ENCODE peak calls at places on chromosome 15, in six cellular contexts. One of them, this sample, is unnamed.
A peak's percentile ranks its signal among the peaks of the same experiment; 100 is the strongest.

GRCh38 chr15:93587046-93587445 is 498.0 kb upstream of the RGMA start:
- DNase-seq in uterus: no peak
- DNase-seq in astrocyte of the spinal cord: no peak
- DNase-seq in cardiac muscle cell: no peak
- DNase-seq in GM12865: no peak
- DNase-seq in kidney: no peak
- DNase-seq in this sample: no peak

GRCh38 chr15:80203361-80203885 is 48.6 kb downstream of the CTXND1 start:
- DNase-seq in GM12865: no peak
- DNase-seq in astrocyte of the spinal cord: no peak
- DNase-seq in uterus: no peak
- DNase-seq in kidney: no peak
- DNase-seq in cardiac muscle cell: no peak
- DNase-seq in this sample: no peak

GRCh38 chr15:69000091-69000490 is 14.4 kb upstream of the NOX5 start:
- DNase-seq in GM12865: no peak
- DNase-seq in kidney: no peak
- DNase-seq in astrocyte of the spinal cord: no peak
- DNase-seq in uterus: no peak
- DNase-seq in cardiac muscle cell: no peak
- DNase-seq in this sample: no peak

GRCh38 chr15:60012695-60013094 is 8.6 kb downstream of the FOXB1 start:
- DNase-seq in cardiac muscle cell: no peak
- DNase-seq in GM12865: no peak
- DNase-seq in astrocyte of the spinal cord: no peak
- DNase-seq in kidney: no peak
- DNase-seq in uterus: no peak
- DNase-seq in this sample: no peak

GRCh38 chr15:90845201-90845949 is 23.0 kb upstream of the FURIN start:
- DNase-seq in GM12865: peak; percentile 70
- DNase-seq in cardiac muscle cell: peak; percentile 67
- DNase-seq in uterus: no peak
- DNase-seq in kidney: no peak
- DNase-seq in astrocyte of the spinal cord: peak; percentile 86
- DNase-seq in this sample: no peak

GRCh38 chr15:101028321-101028720 is 109.2 kb downstream of the LRRK1 start:
- DNase-seq in astrocyte of the spinal cord: no peak
- DNase-seq in GM12865: no peak
- DNase-seq in kidney: no peak
- DNase-seq in cardiac muscle cell: no peak
- DNase-seq in uterus: peak; percentile 1
- DNase-seq in this sample: no peak

GRCh38 chr15:67992834-67993233 is 61.3 kb upstream of the PIAS1 start:
- DNase-seq in kidney: no peak
- DNase-seq in uterus: no peak
- DNase-seq in astrocyte of the spinal cord: no peak
- DNase-seq in cardiac muscle cell: no peak
- DNase-seq in GM12865: no peak
- DNase-seq in this sample: no peak

GRCh38 chr15:73493936-73494335 is 51.0 kb downstream of the REC114 start:
- DNase-seq in cardiac muscle cell: no peak
- DNase-seq in astrocyte of the spinal cord: no peak
- DNase-seq in kidney: no peak
- DNase-seq in GM12865: no peak
- DNase-seq in uterus: no peak
- DNase-seq in this sample: no peak

GRCh38 chr15:51382787-51383186 is 41.3 kb downstream of the GLDN start:
- DNase-seq in cardiac muscle cell: peak; percentile 69
- DNase-seq in kidney: no peak
- DNase-seq in uterus: no peak
- DNase-seq in GM12865: peak; percentile 41
- DNase-seq in astrocyte of the spinal cord: peak; percentile 56
- DNase-seq in this sample: no peak

GRCh38 chr15:45180201-45180600 is 7.6 kb downstream of the SHF start:
- DNase-seq in kidney: no peak
- DNase-seq in GM12865: no peak
- DNase-seq in cardiac muscle cell: no peak
- DNase-seq in astrocyte of the spinal cord: peak; percentile 31
- DNase-seq in uterus: no peak
- DNase-seq in this sample: peak; percentile 54

GRCh38 chr15:39627456-39628130 is 46.7 kb downstream of the THBS1 start:
- DNase-seq in kidney: no peak
- DNase-seq in astrocyte of the spinal cord: no peak
- DNase-seq in cardiac muscle cell: no peak
- DNase-seq in uterus: no peak
- DNase-seq in GM12865: no peak
- DNase-seq in this sample: no peak

GRCh38 chr15:39629906-39630305 is 49.0 kb downstream of the THBS1 start:
- DNase-seq in GM12865: no peak
- DNase-seq in kidney: no peak
- DNase-seq in cardiac muscle cell: no peak
- DNase-seq in uterus: no peak
- DNase-seq in astrocyte of the spinal cord: no peak
- DNase-seq in this sample: no peak

GRCh38 chr15:39629376-39629775 is 48.5 kb downstream of the THBS1 start:
- DNase-seq in uterus: no peak
- DNase-seq in GM12865: peak; percentile 61
- DNase-seq in kidney: peak; percentile 61
- DNase-seq in cardiac muscle cell: peak; percentile 54
- DNase-seq in astrocyte of the spinal cord: peak; percentile 13
- DNase-seq in this sample: peak; percentile 69

GRCh38 chr15:39628821-39629220 is 47.9 kb downstream of the THBS1 start:
- DNase-seq in cardiac muscle cell: no peak
- DNase-seq in astrocyte of the spinal cord: no peak
- DNase-seq in GM12865: no peak
- DNase-seq in uterus: no peak
- DNase-seq in kidney: peak; percentile 11
- DNase-seq in this sample: no peak

GRCh38 chr15:39628131-39628482 is 47.2 kb downstream of the THBS1 start:
- DNase-seq in astrocyte of the spinal cord: no peak
- DNase-seq in cardiac muscle cell: no peak
- DNase-seq in uterus: no peak
- DNase-seq in GM12865: no peak
- DNase-seq in kidney: no peak
- DNase-seq in this sample: no peak
- TF ChIP-seq CTCF in astrocyte of the spinal cord: no peak
- TF ChIP-seq CTCF in cardiac muscle cell: peak; percentile 39
- TF ChIP-seq CTCF in uterus: no peak
- TF ChIP-seq CTCF in GM12865: no peak
- TF ChIP-seq CTCF in kidney: peak; percentile 23
- TF ChIP-seq CTCF in this sample: no peak

DNA sequence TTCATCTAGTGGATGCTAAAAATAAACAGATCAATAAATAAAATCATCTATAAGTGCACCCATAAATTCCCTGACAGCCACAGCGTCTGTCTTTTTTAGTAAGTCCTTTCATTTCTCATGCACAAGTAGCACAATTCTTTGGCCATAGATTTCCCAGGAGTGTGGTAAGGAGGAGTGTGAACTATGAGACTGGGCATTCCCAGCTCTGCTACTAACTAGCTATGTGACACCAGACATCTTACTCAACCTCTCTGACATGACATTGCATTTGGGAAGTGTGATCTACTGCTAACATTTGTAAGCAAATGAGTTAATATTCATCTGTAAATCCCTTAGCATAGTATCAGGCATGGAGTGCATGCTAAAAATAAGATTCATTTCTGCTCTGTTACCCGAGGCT is 301.8 kb downstream of the NTRK3 start:
- DNase-seq in uterus: no peak
- DNase-seq in kidney: no peak
- DNase-seq in GM12865: no peak
- DNase-seq in cardiac muscle cell: no peak
- DNase-seq in astrocyte of the spinal cord: no peak
- DNase-seq in this sample: no peak
- TF ChIP-seq CTCF in uterus: no peak
- TF ChIP-seq CTCF in kidney: no peak
- TF ChIP-seq CTCF in GM12865: no peak
- TF ChIP-seq CTCF in cardiac muscle cell: no peak
- TF ChIP-seq CTCF in astrocyte of the spinal cord: no peak
- TF ChIP-seq CTCF in this sample: no peak

DNA sequence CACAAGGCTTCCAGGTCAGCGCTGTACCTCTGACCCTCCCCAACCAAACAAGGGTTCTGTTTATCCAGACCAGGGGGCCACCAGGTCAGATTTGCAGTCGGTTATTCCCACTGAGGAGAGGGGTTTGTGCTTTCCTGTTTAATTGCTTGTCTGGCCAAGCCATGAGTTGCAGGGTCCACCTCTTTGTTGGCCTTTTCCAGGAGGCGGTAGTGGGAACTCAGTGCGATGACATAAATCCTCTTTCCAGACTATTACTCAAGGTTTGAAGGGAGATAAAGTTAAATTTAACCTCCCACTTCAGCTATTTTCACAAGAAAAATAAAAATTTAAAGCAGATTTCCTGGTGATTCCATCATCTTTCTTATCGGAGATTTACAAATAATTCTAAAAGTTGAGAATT is 130.5 kb downstream of the SLCO3A1 start:
- DNase-seq in kidney: no peak
- DNase-seq in cardiac muscle cell: peak; percentile 44
- DNase-seq in astrocyte of the spinal cord: no peak
- DNase-seq in GM12865: no peak
- DNase-seq in uterus: no peak
- DNase-seq in this sample: no peak
- TF ChIP-seq CTCF in kidney: no peak
- TF ChIP-seq CTCF in cardiac muscle cell: no peak
- TF ChIP-seq CTCF in astrocyte of the spinal cord: no peak
- TF ChIP-seq CTCF in GM12865: no peak
- TF ChIP-seq CTCF in uterus: no peak
- TF ChIP-seq CTCF in this sample: no peak

DNA sequence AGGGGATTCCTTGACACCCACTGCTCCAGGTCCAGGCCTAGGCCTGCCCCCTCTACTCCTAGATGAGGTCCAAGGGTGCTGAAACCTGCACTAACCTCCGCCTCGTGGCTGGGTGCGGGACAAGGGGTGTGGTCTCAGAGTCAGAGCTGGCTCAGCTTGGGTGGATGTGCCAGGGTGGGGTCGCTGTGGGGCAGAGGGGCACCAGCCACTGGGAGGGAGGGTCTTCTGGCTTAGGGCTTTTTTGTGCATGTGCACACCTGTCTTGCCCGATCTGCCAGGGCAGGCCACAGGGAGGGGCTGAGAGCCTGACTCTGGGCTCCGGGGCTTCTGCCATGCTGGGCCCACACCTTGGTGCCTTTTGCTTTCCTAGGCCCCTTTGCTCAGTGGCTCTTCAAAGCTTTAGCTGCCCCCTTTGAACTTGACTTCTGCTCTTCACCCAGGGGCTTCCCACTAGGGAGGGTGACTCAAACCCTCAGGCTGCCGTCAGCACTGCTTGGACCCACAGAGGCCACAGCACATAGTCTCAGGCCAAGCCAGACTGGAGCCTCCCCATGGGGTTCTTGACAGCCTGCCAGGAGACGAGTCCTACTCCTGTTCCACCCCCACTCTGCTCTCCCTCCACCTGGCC is 73.0 kb downstream of the KLF13 start:
- DNase-seq in cardiac muscle cell: peak; percentile 43
- DNase-seq in GM12865: peak; percentile 29
- DNase-seq in kidney: peak; percentile 73
- DNase-seq in astrocyte of the spinal cord: peak; percentile 55
- DNase-seq in uterus: no peak
- DNase-seq in this sample: no peak
- TF ChIP-seq CTCF in cardiac muscle cell: no peak
- TF ChIP-seq CTCF in GM12865: no peak
- TF ChIP-seq CTCF in kidney: no peak
- TF ChIP-seq CTCF in astrocyte of the spinal cord: no peak
- TF ChIP-seq CTCF in uterus: no peak
- TF ChIP-seq CTCF in this sample: no peak

GRCh38 chr15:76058714-76059319 is 968 bp upstream of the TMEM266 start:
- DNase-seq in astrocyte of the spinal cord: peak; percentile 7
- DNase-seq in GM12865: peak; percentile 38
- DNase-seq in cardiac muscle cell: peak; percentile 10
- DNase-seq in kidney: no peak
- DNase-seq in uterus: no peak
- DNase-seq in this sample: no peak
- TF ChIP-seq CTCF in astrocyte of the spinal cord: peak; percentile 27
- TF ChIP-seq CTCF in GM12865: no peak
- TF ChIP-seq CTCF in cardiac muscle cell: peak; percentile 2
- TF ChIP-seq CTCF in kidney: peak; percentile 17
- TF ChIP-seq CTCF in uterus: no peak
- TF ChIP-seq CTCF in this sample: no peak

GRCh38 chr15:83927704-83928391 is 273.9 kb downstream of the ADAMTSL3 start:
- DNase-seq in kidney: no peak
- DNase-seq in uterus: no peak
- DNase-seq in GM12865: peak; percentile 72
- DNase-seq in cardiac muscle cell: no peak
- DNase-seq in astrocyte of the spinal cord: no peak
- DNase-seq in this sample: no peak
- TF ChIP-seq CTCF in kidney: no peak
- TF ChIP-seq CTCF in uterus: no peak
- TF ChIP-seq CTCF in GM12865: no peak
- TF ChIP-seq CTCF in cardiac muscle cell: no peak
- TF ChIP-seq CTCF in astrocyte of the spinal cord: no peak
- TF ChIP-seq CTCF in this sample: no peak

GRCh38 chr15:62617741-62618140 is 424.8 kb upstream of the TPM1 start:
- DNase-seq in cardiac muscle cell: no peak
- DNase-seq in astrocyte of the spinal cord: no peak
- DNase-seq in kidney: no peak
- DNase-seq in uterus: no peak
- DNase-seq in GM12865: no peak
- DNase-seq in this sample: no peak

GRCh38 chr15:62619105-62619504 is 423.4 kb upstream of the TPM1 start:
- DNase-seq in uterus: no peak
- DNase-seq in kidney: no peak
- DNase-seq in cardiac muscle cell: no peak
- DNase-seq in GM12865: no peak
- DNase-seq in astrocyte of the spinal cord: no peak
- DNase-seq in this sample: no peak

GRCh38 chr15:62616746-62617145 is 425.8 kb upstream of the TPM1 start:
- DNase-seq in GM12865: no peak
- DNase-seq in astrocyte of the spinal cord: no peak
- DNase-seq in kidney: no peak
- DNase-seq in cardiac muscle cell: no peak
- DNase-seq in uterus: no peak
- DNase-seq in this sample: no peak

GRCh38 chr15:62619526-62619925 is 423.0 kb upstream of the TPM1 start:
- DNase-seq in kidney: no peak
- DNase-seq in uterus: no peak
- DNase-seq in astrocyte of the spinal cord: no peak
- DNase-seq in GM12865: no peak
- DNase-seq in cardiac muscle cell: no peak
- DNase-seq in this sample: no peak

GRCh38 chr15:62618432-62618831 is 424.1 kb upstream of the TPM1 start:
- DNase-seq in cardiac muscle cell: peak; percentile 58
- DNase-seq in astrocyte of the spinal cord: peak; percentile 79
- DNase-seq in uterus: no peak
- DNase-seq in GM12865: no peak
- DNase-seq in kidney: no peak
- DNase-seq in this sample: no peak
- TF ChIP-seq CTCF in cardiac muscle cell: peak; percentile 40
- TF ChIP-seq CTCF in astrocyte of the spinal cord: peak; percentile 63
- TF ChIP-seq CTCF in uterus: no peak
- TF ChIP-seq CTCF in GM12865: no peak
- TF ChIP-seq CTCF in kidney: no peak
- TF ChIP-seq CTCF in this sample: no peak